ENCODE peak calls at places on chromosomes 12 and 14, in five cellular contexts. One of them, this sample, is unnamed.

GRCh38 chr12:11174022-11174421 is 3.0 kb downstream of the SMIM10L1 start:
- DNase-seq in adrenal gland: no peak
- DNase-seq in T-helper 1 cell: no peak
- DNase-seq in EL: no peak
- DNase-seq in neural crest cell: no peak
- DNase-seq in this sample: no peak

GRCh38 chr12:128052341-128052740 is 214.6 kb upstream of the TMEM132C start:
- DNase-seq in EL: peak
- DNase-seq in T-helper 1 cell: no peak
- DNase-seq in neural crest cell: no peak
- DNase-seq in adrenal gland: no peak
- DNase-seq in this sample: no peak

GRCh38 chr12:4813741-4814140 is 93.5 kb downstream of the GALNT8 start:
- DNase-seq in T-helper 1 cell: no peak
- DNase-seq in adrenal gland: no peak
- DNase-seq in EL: no peak
- DNase-seq in neural crest cell: no peak
- DNase-seq in this sample: no peak

GRCh38 chr14:95482967-95483842 is 33.2 kb downstream of the SYNE3 start:
- DNase-seq in EL: peak
- DNase-seq in adrenal gland: peak
- DNase-seq in T-helper 1 cell: no peak
- DNase-seq in neural crest cell: no peak
- DNase-seq in this sample: no peak

GRCh38 chr12:31387466-31387865 is 61.5 kb upstream of the SINHCAF start:
- DNase-seq in T-helper 1 cell: no peak
- DNase-seq in EL: no peak
- DNase-seq in adrenal gland: peak
- DNase-seq in neural crest cell: no peak
- DNase-seq in this sample: no peak

GRCh38 chr14:100883789-100884101 is 19.8 kb downstream of the RTL1 start:
- DNase-seq in adrenal gland: no peak
- DNase-seq in EL: no peak
- DNase-seq in neural crest cell: no peak
- DNase-seq in T-helper 1 cell: no peak
- DNase-seq in this sample: no peak

GRCh38 chr14:96160030-96160912 is 44.4 kb upstream of the BDKRB2 start:
- DNase-seq in EL: no peak
- DNase-seq in neural crest cell: no peak
- DNase-seq in adrenal gland: no peak
- DNase-seq in T-helper 1 cell: no peak
- DNase-seq in this sample: no peak

GRCh38 chr14:92952497-92953298 is 29.7 kb downstream of the CHGA start:
- DNase-seq in neural crest cell: no peak
- DNase-seq in adrenal gland: no peak
- DNase-seq in T-helper 1 cell: no peak
- DNase-seq in EL: no peak
- DNase-seq in this sample: peak

GRCh38 chr12:14814082-14814481 is at the start of gene SMCO3:
- DNase-seq in T-helper 1 cell: no peak
- DNase-seq in neural crest cell: no peak
- DNase-seq in EL: no peak
- DNase-seq in adrenal gland: no peak
- DNase-seq in this sample: no peak

GRCh38 chr12:110247340-110248095 is 33.5 kb upstream of the ATP2A2 start:
- DNase-seq in adrenal gland: no peak
- DNase-seq in neural crest cell: no peak
- DNase-seq in EL: no peak
- DNase-seq in T-helper 1 cell: no peak
- DNase-seq in this sample: no peak

GRCh38 chr12:109999983-110000505 is 814 bp downstream of the ANKRD13A start:
- DNase-seq in adrenal gland: peak
- DNase-seq in T-helper 1 cell: no peak
- DNase-seq in neural crest cell: no peak
- DNase-seq in EL: peak
- DNase-seq in this sample: no peak

GRCh38 chr12:20024194-20024593 is 344.1 kb upstream of the PDE3A start:
- DNase-seq in neural crest cell: no peak
- DNase-seq in T-helper 1 cell: no peak
- DNase-seq in EL: no peak
- DNase-seq in adrenal gland: no peak
- DNase-seq in this sample: no peak